ENCODE peak calls at places on chromosomes 3 and 15, in eight cellular contexts. V, E, L, P, K, T, Z and Q are unnamed samples.

GRCh38 chr15:34161329-34161953 is 48.5 kb downstream of the KATNBL1 start:
- DNase-seq in T (no peak), K (no peak), L (no peak), E (no peak), V (no peak), Z (peak; percentile 26), P (no peak), Q (no peak)

GRCh38 chr3:195041871-195042740 is 228.9 kb downstream of the XXYLT1 start:
- DNase-seq in K (no peak), E (no peak), L (no peak), Z (no peak), T (no peak), V (no peak), P (no peak), Q (no peak)

GRCh38 chr3:9361691-9362388 is 1.0 kb upstream of the THUMPD3 start:
- DNase-seq in T (no peak), Z (no peak), E (no peak), K (no peak), V (no peak), P (no peak), L (no peak), Q (no peak)

GRCh38 chr3:11953350-11953749 is 50.8 kb upstream of the SYN2 start:
- DNase-seq in P (no peak), T (peak; percentile 84), Z (no peak), E (no peak), L (no peak), K (no peak), V (no peak), Q (no peak)

GRCh38 chr3:102235679-102236078 is 199.1 kb upstream of the ZPLD1 start:
- DNase-seq in T (peak; percentile 16), E (no peak), P (peak; percentile 69), V (peak; percentile 13), L (no peak), Z (peak; percentile 63), K (no peak), Q (no peak)

GRCh38 chr3:118782755-118783202 is 251.9 kb downstream of the IGSF11 start:
- DNase-seq in V (no peak), P (no peak), L (no peak), E (no peak), Z (peak; percentile 41), T (no peak), K (no peak), Q (no peak)

GRCh38 chr15:55915876-55916567 is 77.4 kb downstream of the NEDD4 start:
- DNase-seq in V (no peak), Z (no peak), L (no peak), E (no peak), T (no peak), P (no peak), K (no peak), Q (no peak)

GRCh38 chr3:11459147-11459837 is 184.4 kb downstream of the VGLL4 start:
- DNase-seq in K (no peak), L (no peak), V (no peak), T (no peak), E (no peak), P (no peak), Z (peak; percentile 65), Q (no peak)

GRCh38 chr3:38039101-38039898 is at the start of gene DLEC1:
- DNase-seq in T (peak; percentile 64), P (no peak), Z (no peak), L (no peak), V (no peak), K (peak; percentile 81), E (peak; percentile 66), Q (no peak)

GRCh38 chr15:41494922-41495735 is 1.5 kb downstream of the ITPKA start:
- DNase-seq in V (no peak), P (no peak), E (no peak), K (no peak), T (no peak), L (no peak), Z (no peak), Q (no peak)

GRCh38 chr3:23743141-23743784 is 62.5 kb upstream of the UBE2E1 start:
- DNase-seq in L (no peak), K (no peak), V (no peak), P (no peak), T (peak; percentile 89), E (no peak), Z (no peak), Q (no peak)